ENCODE peak calls at places on chromosomes 2 and 18, in five cellular contexts. I is ureter, X is amygdala, V is PC-9, C is KBM-7. O is an unnamed sample.

GRCh38 chr2:86791574-86791973 is 861 bp upstream of the CD8A start:
- DNase-seq in I (no peak), X (no peak), V (no peak), C (no peak), O (no peak)

GRCh38 chr18:44536041-44536440 is 144.6 kb upstream of the SETBP1 start:
- DNase-seq in I (no peak), X (no peak), V (no peak), C (no peak), O (no peak)

GRCh38 chr2:16104345-16105177 is 164.2 kb downstream of the MYCN start:
- DNase-seq in I (no peak), X (no peak), V (no peak), C (no peak), O (no peak)

GRCh38 chr18:43620936-43621335 is 343.6 kb upstream of the SYT4 start:
- DNase-seq in I (no peak), X (no peak), V (no peak), C (peak; percentile 71), O (no peak)

GRCh38 chr2:112644155-112644932 is 1.4 kb upstream of the SLC20A1 start:
- DNase-seq in I (no peak), X (no peak), V (peak; percentile 98), C (no peak), O (no peak)

GRCh38 chr2:28565033-28565432 is 69.2 kb downstream of the PLB1 start:
- DNase-seq in I (no peak), X (no peak), V (peak; percentile 5), C (no peak), O (no peak)

GRCh38 chr2:165240927-165241326 is 1.7 kb downstream of the SCN2A start:
- DNase-seq in I (no peak), X (no peak), V (no peak), C (no peak), O (no peak)

GRCh38 chr18:33210575-33211189 is 229.8 kb downstream of the CCDC178 start:
- DNase-seq in I (no peak), X (no peak), V (no peak), C (peak; percentile 23), O (no peak)

GRCh38 chr18:29157057-29157780 is 980.3 kb upstream of the CDH2 start:
- DNase-seq in I (no peak), X (no peak), V (peak; percentile 35), C (no peak), O (no peak)

GRCh38 chr18:71643822-71644221 is 900.3 kb downstream of the CBLN2 start:
- DNase-seq in I (no peak), X (no peak), V (no peak), C (no peak), O (no peak)

GRCh38 chr2:168798076-168798887 is 4.2 kb upstream of the NOSTRIN start:
- DNase-seq in I (no peak), X (no peak), V (no peak), C (peak; percentile 55), O (no peak)

GRCh38 chr2:95073856-95074662 is 47.5 kb downstream of the MRPS5 start:
- DNase-seq in I (no peak), X (peak; percentile 44), V (peak; percentile 34), C (no peak), O (no peak)

GRCh38 chr18:5239447-5239846 is 42.4 kb upstream of the AKAIN1 start:
- DNase-seq in I (no peak), X (no peak), V (no peak), C (no peak), O (no peak)

GRCh38 chr18:77059294-77059916 is 73.2 kb downstream of the MBP start:
- DNase-seq in I (peak; percentile 41), X (no peak), V (peak; percentile 72), C (peak; percentile 82), O (no peak)

GRCh38 chr18:45722899-45723298 is 1.1 kb upstream of the SLC14A1 start:
- DNase-seq in I (peak; percentile 90), X (peak; percentile 14), V (peak; percentile 62), C (peak; percentile 85), O (peak; percentile 21)

GRCh38 chr2:111900859-111901258 is 2.5 kb downstream of the MERTK start:
- DNase-seq in I (no peak), X (no peak), V (no peak), C (peak; percentile 68), O (no peak)

GRCh38 chr2:78979380-78980238 is 45.9 kb upstream of the REG3G start:
- DNase-seq in I (no peak), X (peak; percentile 44), V (no peak), C (peak; percentile 66), O (no peak)

GRCh38 chr2:30758315-30758714 is 48.9 kb downstream of the CAPN13 start:
- DNase-seq in I (no peak), X (no peak), V (no peak), C (no peak), O (no peak)

GRCh38 chr2:121288454-121289231 is 3.6 kb upstream of the TFCP2L1 start:
- DNase-seq in I (no peak), X (no peak), V (no peak), C (peak; percentile 77), O (no peak)

GRCh38 chr2:86046985-86047384 is 58.7 kb downstream of the POLR1A start:
- DNase-seq in I (no peak), X (no peak), V (peak; percentile 58), C (no peak), O (no peak)

GRCh38 chr2:47897191-47897955 is 8.9 kb downstream of the FBXO11 start:
- DNase-seq in I (no peak), X (no peak), V (no peak), C (no peak), O (no peak)

GRCh38 chr2:127401757-127402695 is 14.3 kb upstream of the MAP3K2 start:
- DNase-seq in I (no peak), X (no peak), V (peak; percentile 81), C (no peak), O (no peak)

GRCh38 chr18:75364512-75364911 is 63.0 kb downstream of the SMIM21 start:
- DNase-seq in I (no peak), X (no peak), V (no peak), C (no peak), O (no peak)

GRCh38 chr18:59846814-59847490 is 52.8 kb upstream of the PMAIP1 start:
- DNase-seq in I (peak; percentile 58), X (no peak), V (peak; percentile 70), C (no peak), O (no peak)

GRCh38 chr2:203625712-203626111 is 80.7 kb upstream of the CD28 start:
- DNase-seq in I (no peak), X (no peak), V (no peak), C (no peak), O (no peak)

GRCh38 chr2:33158482-33159003 is 211.8 kb downstream of the LTBP1 start:
- DNase-seq in I (no peak), X (no peak), V (peak; percentile 41), C (no peak), O (no peak)

GRCh38 chr18:32036506-32037210 is 18.0 kb downstream of the RNF125 start:
- DNase-seq in I (no peak), X (no peak), V (no peak), C (no peak), O (no peak)

GRCh38 chr2:85741811-85742507 is 11.8 kb upstream of the ATOH8 start:
- DNase-seq in I (peak; percentile 84), X (peak; percentile 69), V (no peak), C (no peak), O (no peak)

GRCh38 chr2:71129114-71129890 is 727 bp downstream of the MCEE start:
- DNase-seq in I (no peak), X (no peak), V (peak; percentile 56), C (peak; percentile 16), O (no peak)

GRCh38 chr2:220963930-220964329 is 608.2 kb downstream of the EPHA4 start:
- DNase-seq in I (no peak), X (no peak), V (no peak), C (no peak), O (no peak)

GRCh38 chr2:51013060-51013746 is 18.7 kb downstream of the NRXN1 start:
- DNase-seq in I (peak; percentile 53), X (no peak), V (peak; percentile 50), C (no peak), O (no peak)

GRCh38 chr18:3747176-3747973 is 297.4 kb downstream of the TGIF1 start:
- DNase-seq in I (no peak), X (no peak), V (peak; percentile 50), C (no peak), O (no peak)

GRCh38 chr2:241539616-241540374 is 18.8 kb upstream of the BOK start:
- DNase-seq in I (no peak), X (no peak), V (no peak), C (no peak), O (no peak)

GRCh38 chr2:104434363-104434792 is 419.5 kb upstream of the POU3F3 start:
- DNase-seq in I (no peak), X (peak; percentile 7), V (no peak), C (no peak), O (no peak)

GRCh38 chr2:234705108-234705507 is 208.2 kb upstream of the ARL4C start:
- DNase-seq in I (no peak), X (no peak), V (no peak), C (no peak), O (no peak)

GRCh38 chr2:75964646-75965045 is 253.9 kb upstream of the GCFC2 start:
- DNase-seq in I (no peak), X (no peak), V (no peak), C (no peak), O (no peak)

GRCh38 chr2:66433945-66434678 is 813 bp upstream of the MEIS1 start:
- DNase-seq in I (no peak), X (no peak), V (peak; percentile 52), C (peak; percentile 68), O (no peak)